ENCODE peak calls at places on chromosomes 6 and 20, in six cellular contexts. Y is spleen, F is transverse colon, Q is K562, J is Panc1, U is HL-60. I is an unnamed sample.

GRCh38 chr6:156395276-156395675 is 381.9 kb upstream of the ARID1B start:
- DNase-seq in U (no peak), Q (no peak), Y (peak), J (no peak), F (peak), I (no peak)

GRCh38 chr6:31884528-31885035 is 5.8 kb upstream of the SLC44A4 start:
- DNase-seq in F (no peak), U (no peak), Y (no peak), Q (no peak), J (no peak), I (no peak)

GRCh38 chr20:21238818-21239530 is 64.2 kb upstream of the XRN2 start:
- DNase-seq in J (no peak), U (no peak), F (peak), Y (no peak), Q (no peak), I (no peak)

GRCh38 chr6:130322673-130323268 is 43.0 kb upstream of the TMEM200A start:
- DNase-seq in Q (peak), Y (no peak), F (peak), U (peak), J (peak), I (no peak)

GRCh38 chr6:157597461-157598312 is 216.7 kb downstream of the ZDHHC14 start:
- DNase-seq in J (no peak), U (peak), Q (no peak), Y (peak), F (peak), I (no peak)

GRCh38 chr20:50834599-50835005 is 39.7 kb downstream of the BCAS4 start:
- DNase-seq in Q (no peak), J (no peak), U (no peak), Y (no peak), F (no peak), I (no peak)

GRCh38 chr6:108526739-108527174 is 34.0 kb upstream of the FOXO3 start:
- DNase-seq in F (no peak), Q (peak), Y (no peak), J (peak), U (peak), I (no peak)

GRCh38 chr6:132354517-132355167 is 46.6 kb downstream of the MOXD1 start:
- DNase-seq in U (peak), J (no peak), F (peak), Y (peak), Q (no peak), I (no peak)

GRCh38 chr6:164322533-164322932 is 908.0 kb downstream of the QKI start:
- DNase-seq in F (no peak), U (no peak), J (no peak), Y (no peak), Q (no peak), I (no peak)

GRCh38 chr6:109740787-109741186 is 49.7 kb downstream of the FIG4 start:
- DNase-seq in F (no peak), U (peak), Q (no peak), Y (peak), J (no peak), I (no peak)

GRCh38 chr6:158870418-158870957 is 51.3 kb upstream of the EZR start:
- DNase-seq in J (no peak), U (no peak), Y (no peak), Q (no peak), F (no peak), I (no peak)

GRCh38 chr6:33880746-33881145 is 76.9 kb upstream of the MLN start:
- DNase-seq in Q (no peak), U (no peak), J (no peak), Y (no peak), F (peak), I (no peak)

GRCh38 chr6:140554421-140554820 is 1180.0 kb upstream of the CITED2 start:
- DNase-seq in Q (no peak), Y (no peak), U (no peak), F (no peak), J (no peak), I (no peak)

GRCh38 chr6:134240664-134241431 is 77.1 kb downstream of the SGK1 start:
- DNase-seq in F (peak), J (no peak), U (peak), Q (no peak), Y (peak), I (no peak)

GRCh38 chr20:47865912-47866311 is 80.6 kb upstream of the SULF2 start:
- DNase-seq in J (no peak), F (no peak), Y (no peak), U (no peak), Q (no peak), I (no peak)

GRCh38 chr6:107353773-107354382 is 105.5 kb downstream of the PDSS2 start:
- DNase-seq in F (no peak), Y (no peak), Q (no peak), J (no peak), U (no peak), I (no peak)

GRCh38 chr20:46400828-46401477 is 5.5 kb downstream of the ELMO2 start:
- DNase-seq in U (peak), Y (no peak), Q (peak), J (no peak), F (no peak), I (no peak)

GRCh38 chr6:146892283-146892612 is 293.5 kb downstream of the ADGB start:
- DNase-seq in J (no peak), Q (no peak), F (no peak), U (no peak), Y (no peak), I (no peak)

GRCh38 chr20:23452776-23453175 is at the start of gene CST11:
- DNase-seq in J (no peak), F (no peak), Q (no peak), U (no peak), Y (no peak), I (no peak)

GRCh38 chr6:9233686-9234085 is 798.3 kb upstream of the SLC35B3 start:
- DNase-seq in J (no peak), Y (no peak), Q (no peak), U (no peak), F (no peak), I (no peak)

GRCh38 chr20:57266251-57267157 is at the start of gene BMP7:
- DNase-seq in Y (no peak), U (no peak), Q (no peak), F (no peak), J (no peak), I (no peak)

GRCh38 chr6:27728442-27728841 is 183.8 kb downstream of the OR2B2 start:
- DNase-seq in Q (no peak), J (no peak), Y (no peak), U (no peak), F (no peak), I (no peak)

GRCh38 chr6:145929037-145929633 is 35.0 kb downstream of the SHPRH start:
- DNase-seq in Q (peak), J (peak), F (no peak), U (no peak), Y (no peak), I (no peak)

DNA sequence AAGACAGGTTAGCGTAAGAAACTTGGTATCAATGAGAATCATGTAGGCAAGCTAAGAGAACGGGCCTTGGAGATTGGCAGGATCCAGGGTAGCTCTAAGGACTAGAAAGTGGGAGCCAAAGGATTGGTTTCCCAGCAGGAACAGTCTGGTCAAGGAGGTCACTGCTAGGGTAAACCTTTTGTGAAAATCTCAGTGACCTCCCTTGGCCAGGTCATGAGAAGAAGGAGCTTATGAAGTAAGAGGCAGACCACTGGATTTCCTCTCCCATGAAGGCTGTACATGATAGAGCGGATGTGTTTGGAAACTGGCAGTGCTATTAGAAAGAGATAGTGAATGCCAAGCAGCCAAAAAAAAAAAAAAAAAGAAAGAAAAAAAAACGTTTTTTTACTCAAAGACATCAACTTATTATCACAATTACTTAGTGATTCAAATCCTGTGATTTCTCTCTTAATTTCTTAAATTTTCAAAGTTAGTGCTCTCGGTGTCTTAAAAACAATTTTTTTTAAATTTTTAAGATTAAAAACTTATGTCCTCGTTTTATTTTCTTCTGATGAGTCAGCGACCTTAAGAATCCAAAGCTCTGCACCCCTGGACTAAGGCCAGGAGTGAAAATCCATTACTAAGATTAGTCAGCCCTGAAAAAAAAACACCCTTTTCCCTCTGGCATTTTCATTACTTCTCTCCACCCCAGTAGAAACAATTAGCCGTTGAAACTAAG is 85.9 kb upstream of the CARMIL1 start:
- DNase-seq in U (no peak), F (no peak), Q (no peak), Y (no peak), J (peak), I (no peak)
- TF ChIP-seq POLR2AphosphoS5 in U (no peak), F (no peak), Q (no peak), Y (peak), J (no peak), I (peak)

GRCh38 chr6:93827728-93828127 is 408.4 kb upstream of the EPHA7 start:
- DNase-seq in Y (no peak), Q (no peak), J (no peak), F (no peak), U (no peak), I (no peak)

GRCh38 chr6:93825950-93826349 is 406.6 kb upstream of the EPHA7 start:
- DNase-seq in U (no peak), F (no peak), Q (no peak), Y (no peak), J (no peak), I (no peak)

GRCh38 chr6:93829009-93829408 is 409.6 kb upstream of the EPHA7 start:
- DNase-seq in Q (no peak), F (no peak), U (no peak), J (no peak), Y (no peak), I (no peak)

GRCh38 chr6:93823489-93823888 is 404.1 kb upstream of the EPHA7 start:
- DNase-seq in Y (no peak), F (no peak), J (no peak), Q (no peak), U (no peak), I (no peak)

GRCh38 chr6:93828553-93828952 is 409.2 kb upstream of the EPHA7 start:
- DNase-seq in Y (no peak), F (no peak), U (no peak), J (no peak), Q (no peak), I (no peak)
- TF ChIP-seq POLR2AphosphoS5 in Y (no peak), F (no peak), U (no peak), J (no peak), Q (no peak), I (no peak)

GRCh38 chr6:127793396-127793795 is 107.5 kb downstream of the THEMIS start:
- DNase-seq in U (no peak), Q (no peak), J (no peak), Y (no peak), F (no peak), I (no peak)
- TF ChIP-seq POLR2AphosphoS5 in U (no peak), Q (no peak), J (no peak), Y (no peak), F (no peak), I (no peak)

DNA sequence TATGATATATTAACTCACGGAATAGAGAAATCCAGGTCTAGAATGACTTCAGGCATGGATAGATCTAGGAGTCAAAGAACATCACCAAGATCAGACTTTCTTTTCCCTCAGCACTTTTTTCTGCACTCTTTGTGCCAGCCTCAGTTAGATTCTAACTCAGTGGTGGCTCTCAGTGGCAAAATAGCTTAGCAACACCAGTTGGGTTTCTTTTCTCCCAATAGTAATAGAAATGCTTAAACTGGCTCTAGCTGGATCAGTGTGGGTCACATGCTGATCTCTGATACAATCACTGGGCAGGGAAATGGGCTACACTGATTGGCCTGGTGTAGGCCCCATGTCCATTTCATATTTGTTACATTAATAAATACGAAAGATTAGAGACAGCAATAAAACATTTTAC is 44.2 kb upstream of the ARFGEF2 start:
- DNase-seq in U (no peak), J (no peak), F (no peak), Y (no peak), Q (no peak), I (no peak)
- TF ChIP-seq POLR2AphosphoS5 in U (no peak), J (no peak), F (no peak), Y (no peak), Q (no peak), I (no peak)

GRCh38 chr6:111087106-111087835 is at the start of gene SLC16A10:
- DNase-seq in F (peak), J (no peak), Y (peak), Q (peak), U (peak), I (no peak)
- TF ChIP-seq POLR2AphosphoS5 in F (no peak), J (no peak), Y (peak), Q (no peak), U (no peak), I (no peak)

GRCh38 chr20:34435589-34435988 is 72.5 kb downstream of the ITCH start:
- DNase-seq in Q (no peak), F (no peak), Y (no peak), U (no peak), J (no peak), I (no peak)
- TF ChIP-seq POLR2AphosphoS5 in Q (no peak), F (no peak), Y (no peak), U (no peak), J (no peak), I (no peak)

GRCh38 chr6:90135672-90136071 is 161.0 kb downstream of the BACH2 start:
- DNase-seq in U (no peak), Y (no peak), Q (no peak), F (no peak), J (no peak), I (no peak)
- TF ChIP-seq POLR2AphosphoS5 in U (no peak), Y (no peak), Q (no peak), F (no peak), J (no peak), I (no peak)

GRCh38 chr20:9573598-9573997 is 59.2 kb downstream of the LAMP5 start:
- DNase-seq in U (no peak), J (no peak), Q (no peak), F (no peak), Y (no peak), I (no peak)
- TF ChIP-seq POLR2AphosphoS5 in U (no peak), J (no peak), Q (no peak), F (no peak), Y (no peak), I (no peak)

I was measured in vagina.